ENCODE peak calls at places on chromosomes 2 and 18, in four cellular contexts. V is HFF-Myc, M is GM06990, C is fibroblast of pulmonary artery. B is an unnamed sample.

GRCh38 chr2:41061371-41061770 is 609.5 kb upstream of the SLC8A1 start:
- DNase-seq in C (peak), V (peak), M (no peak), B (peak)

GRCh38 chr18:111292-112014 is 46.9 kb upstream of the USP14 start:
- DNase-seq in M (peak), V (no peak), C (peak), B (peak)

GRCh38 chr18:41783879-41784278 is 171.2 kb upstream of the PIK3C3 start:
- DNase-seq in C (no peak), M (no peak), V (no peak), B (no peak)

GRCh38 chr18:61637319-61637718 is 255.5 kb downstream of the RNF152 start:
- DNase-seq in M (no peak), V (no peak), C (no peak), B (no peak)

GRCh38 chr18:26462304-26462703 is 86.0 kb downstream of the KCTD1 start:
- DNase-seq in C (no peak), V (no peak), M (no peak), B (no peak)

GRCh38 chr2:20516646-20517341 is 69.9 kb downstream of the RHOB start:
- DNase-seq in C (peak), M (peak), V (no peak), B (peak)

GRCh38 chr18:13524054-13524453 is 202.3 kb downstream of the FAM210A start:
- DNase-seq in C (no peak), V (no peak), M (no peak), B (no peak)

GRCh38 chr2:36655456-36655855 is 41.1 kb upstream of the VIT start:
- DNase-seq in C (peak), V (no peak), M (no peak), B (peak)

GRCh38 chr2:3463156-3463835 is 56.0 kb downstream of the ADI1 start:
- DNase-seq in C (no peak), M (no peak), V (no peak), B (no peak)

GRCh38 chr2:176991421-176991820 is 221.2 kb upstream of the HNRNPA3 start:
- DNase-seq in V (no peak), C (no peak), M (no peak), B (no peak)

GRCh38 chr2:226873051-226873620 is 37.3 kb downstream of the RHBDD1 start:
- DNase-seq in M (peak), C (no peak), V (peak), B (no peak)

GRCh38 chr2:224668123-224668909 is 47.8 kb downstream of the CCDC195 start:
- DNase-seq in M (no peak), C (no peak), V (no peak), B (no peak)

GRCh38 chr2:97713296-97714083 is at the start of gene ZAP70:
- DNase-seq in V (no peak), M (no peak), C (no peak), B (no peak)

GRCh38 chr2:105961599-105962146 is 217.0 kb downstream of the NCK2 start:
- DNase-seq in C (no peak), V (no peak), M (no peak), B (no peak)

GRCh38 chr18:41126541-41127235 is 828.3 kb upstream of the PIK3C3 start:
- DNase-seq in C (peak), V (no peak), M (no peak), B (peak)

GRCh38 chr2:38603402-38604265 is 906 bp upstream of the HNRNPLL start:
- DNase-seq in M (peak), V (no peak), C (peak), B (peak)

GRCh38 chr2:241858206-241859016 is at the start of gene PDCD1:
- DNase-seq in V (no peak), M (peak), C (no peak), B (no peak)

GRCh38 chr18:13566941-13567762 is 159.2 kb downstream of the FAM210A start:
- DNase-seq in C (no peak), M (peak), V (no peak), B (no peak)

GRCh38 chr18:3758531-3758930 is 308.6 kb downstream of the TGIF1 start:
- DNase-seq in C (peak), M (no peak), V (peak), B (peak)

GRCh38 chr2:48319863-48320262 is 210.1 kb upstream of the STON1 start:
- DNase-seq in M (no peak), V (no peak), C (no peak), B (no peak)

GRCh38 chr2:205806126-205806905 is 124.0 kb downstream of the NRP2 start:
- DNase-seq in C (no peak), V (no peak), M (no peak), B (no peak)

GRCh38 chr2:152395132-152396024 is 60.4 kb downstream of the FMNL2 start:
- DNase-seq in M (no peak), C (peak), V (no peak), B (peak)

GRCh38 chr18:67359868-67360838 is 156.4 kb downstream of the DSEL start:
- DNase-seq in C (peak), M (no peak), V (peak), B (peak)

GRCh38 chr18:10559566-10560456 is 34.0 kb downstream of the NAPG start:
- DNase-seq in M (peak), C (no peak), V (no peak), B (no peak)
- H3K4me3 ChIP-seq in M (peak), C (peak), V (no peak), B (peak)

GRCh38 chr2:108852375-108852774 is 65.8 kb downstream of the CCDC138 start:
- DNase-seq in V (no peak), C (no peak), M (no peak), B (no peak)

GRCh38 chr2:108853421-108853820 is 66.8 kb downstream of the CCDC138 start:
- DNase-seq in M (no peak), C (peak), V (no peak), B (peak)

GRCh38 chr2:108858894-108859293 is 72.3 kb downstream of the CCDC138 start:
- DNase-seq in C (peak), V (no peak), M (no peak), B (peak)

GRCh38 chr2:108854484-108854883 is 67.9 kb downstream of the CCDC138 start:
- DNase-seq in C (no peak), M (no peak), V (no peak), B (no peak)

DNA sequence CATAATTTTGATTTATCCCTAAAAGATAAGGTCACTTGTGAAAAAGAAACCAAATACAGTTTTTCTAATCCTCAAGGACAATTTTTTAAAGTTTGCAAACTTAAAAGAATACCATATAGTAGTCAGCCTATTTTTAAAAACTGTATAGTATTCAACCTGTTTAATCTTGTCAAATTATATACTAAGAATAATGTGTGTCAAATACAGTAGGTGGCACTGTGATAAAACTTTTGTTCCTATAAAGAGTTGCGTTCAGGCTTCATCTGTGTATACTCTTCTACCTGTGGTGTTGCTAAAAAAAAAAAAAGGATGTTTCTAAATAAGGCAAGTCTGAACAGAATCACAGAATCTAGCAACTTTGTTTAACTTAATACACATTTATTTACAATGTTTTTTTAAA is 68.6 kb downstream of the CCDC138 start:
- DNase-seq in M (peak), V (no peak), C (peak), B (peak)
- TF ChIP-seq CTCF in M (no peak), V (no peak), C (peak), B (peak)

GRCh38 chr2:197269815-197270214 is 40.8 kb downstream of the ANKRD44 start:
- DNase-seq in V (no peak), M (no peak), C (no peak), B (no peak)

GRCh38 chr2:197270601-197271000 is 40.0 kb downstream of the ANKRD44 start:
- DNase-seq in M (no peak), V (no peak), C (no peak), B (no peak)

GRCh38 chr2:197265931-197266330 is 44.6 kb downstream of the ANKRD44 start:
- DNase-seq in V (no peak), M (no peak), C (no peak), B (no peak)

GRCh38 chr2:197266477-197266876 is 44.1 kb downstream of the ANKRD44 start:
- DNase-seq in V (no peak), M (no peak), C (no peak), B (no peak)

DNA sequence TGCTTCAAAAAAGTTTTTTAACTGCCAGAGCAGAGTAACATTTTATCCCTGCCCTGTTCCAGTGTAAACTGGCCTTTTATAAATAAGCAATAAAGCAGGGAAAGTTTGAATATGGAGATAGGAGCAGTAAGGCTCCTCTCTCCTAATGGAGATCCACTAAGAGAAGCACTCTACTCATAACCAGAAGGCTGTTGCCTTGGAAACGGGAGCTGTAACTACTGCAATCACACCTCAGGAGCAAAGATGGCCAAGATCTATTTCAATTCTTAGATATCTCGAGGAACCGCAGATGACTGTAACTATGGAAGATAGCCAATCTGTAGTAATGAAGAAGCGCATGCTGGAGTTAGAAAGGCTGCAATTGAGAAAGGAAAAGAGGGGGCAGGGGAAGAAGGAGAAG is 41.4 kb downstream of the ANKRD44 start:
- DNase-seq in M (no peak), C (peak), V (no peak), B (peak)
- H3K4me3 ChIP-seq in M (no peak), C (no peak), V (no peak), B (no peak)

GRCh38 chr18:35026407-35027061 is 14.7 kb upstream of the MAPRE2 start:
- DNase-seq in M (no peak), V (no peak), C (no peak), B (no peak)
- TF ChIP-seq CTCF in M (peak), V (no peak), C (no peak), B (no peak)

GRCh38 chr2:70921839-70922590 is 13.7 kb upstream of the ATP6V1B1 start:
- DNase-seq in C (peak), M (no peak), V (no peak), B (peak)

GRCh38 chr2:70918016-70918415 is 17.7 kb upstream of the ATP6V1B1 start:
- DNase-seq in M (no peak), C (no peak), V (no peak), B (no peak)

GRCh38 chr2:70921031-70921430 is 14.7 kb upstream of the ATP6V1B1 start:
- DNase-seq in M (no peak), V (no peak), C (no peak), B (no peak)

GRCh38 chr2:70920367-70920715 is 15.4 kb upstream of the ATP6V1B1 start:
- DNase-seq in V (no peak), C (no peak), M (no peak), B (no peak)

GRCh38 chr2:70919672-70920366 is 15.9 kb upstream of the ATP6V1B1 start:
- DNase-seq in V (peak), C (peak), M (peak), B (peak)
- H3K4me3 ChIP-seq in V (no peak), C (no peak), M (no peak), B (no peak)

GRCh38 chr2:118013221-118013723 is 598 bp downstream of the CCDC93 start:
- DNase-seq in V (no peak), C (no peak), M (peak), B (peak)
- TF ChIP-seq CTCF in V (no peak), C (no peak), M (peak), B (no peak)

DNA sequence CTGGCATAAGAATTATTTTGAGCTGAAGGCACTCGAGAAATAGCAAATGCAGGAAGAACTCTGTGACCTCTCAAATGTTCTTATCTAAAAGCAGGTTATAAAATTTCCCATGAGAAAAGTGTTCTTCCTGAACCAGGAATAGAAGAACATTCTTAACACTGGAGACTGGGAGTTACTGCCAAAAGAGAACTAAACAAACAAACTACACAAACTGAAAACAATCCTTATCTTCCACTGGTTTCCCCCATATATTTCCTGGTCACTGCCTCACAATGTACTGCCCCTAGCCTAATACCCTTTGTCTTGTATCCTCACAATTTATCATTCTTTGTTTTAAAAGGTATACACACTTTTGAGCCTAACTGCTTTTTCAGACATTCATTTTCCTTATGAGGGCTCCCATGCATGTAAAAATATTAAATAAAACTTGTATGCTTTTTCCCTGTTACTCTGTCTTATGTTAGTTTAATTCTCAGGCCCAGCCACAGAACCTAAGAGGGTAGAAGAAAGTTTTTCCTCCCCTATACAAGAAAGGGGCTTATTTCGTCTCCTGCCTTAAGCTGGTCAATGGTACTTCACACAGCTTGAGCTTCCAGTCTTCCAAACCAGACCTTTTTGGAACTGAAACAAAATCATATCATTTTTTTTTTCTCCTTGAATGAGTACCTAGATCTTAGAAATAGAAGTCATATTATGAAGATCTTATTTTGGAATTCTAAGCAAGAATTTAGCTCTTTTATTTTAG is 110.6 kb downstream of the MSTN start:
- DNase-seq in M (peak), V (no peak), C (peak), B (no peak)
- H3K4me3 ChIP-seq in M (no peak), V (no peak), C (no peak), B (no peak)

GRCh38 chr18:63071566-63072175 is 247.9 kb downstream of the BCL2 start:
- DNase-seq in M (no peak), C (no peak), V (no peak), B (no peak)

GRCh38 chr18:63078471-63078870 is 241.1 kb downstream of the BCL2 start:
- DNase-seq in M (peak), C (no peak), V (no peak), B (no peak)

GRCh38 chr18:63073481-63073880 is 246.1 kb downstream of the BCL2 start:
- DNase-seq in M (peak), V (no peak), C (no peak), B (no peak)

GRCh38 chr18:63070750-63071502 is 248.6 kb downstream of the BCL2 start:
- DNase-seq in M (no peak), C (no peak), V (no peak), B (no peak)

GRCh38 chr18:63074987-63075404 is 244.6 kb downstream of the BCL2 start:
- DNase-seq in M (peak), V (no peak), C (peak), B (peak)
- TF ChIP-seq CTCF in M (no peak), V (no peak), C (no peak), B (no peak)

B was measured in AG10803.